ENCODE peak calls at places on chromosomes 2 and 18, in five cellular contexts. B is neuronal stem cell, A is IMR-90, S is H1, H is mesenchymal stem cell. G is an unnamed sample.

GRCh38 chr18:2847341-2848144 is 737 bp downstream of the EMILIN2 start:
- DNase-seq in B (peak; percentile 38), A (no peak), S (peak; percentile 71), H (peak; percentile 30), G (peak; percentile 63)

GRCh38 chr18:25283769-25284168 is 68.2 kb downstream of the ZNF521 start:
- DNase-seq in B (no peak), A (no peak), S (no peak), H (no peak), G (no peak)

GRCh38 chr18:79634186-79634585 is 45.4 kb upstream of the CTDP1 start:
- DNase-seq in B (no peak), A (no peak), S (no peak), H (no peak), G (no peak)

GRCh38 chr2:38327580-38327979 is 49.5 kb downstream of the ATL2 start:
- DNase-seq in B (no peak), A (no peak), S (no peak), H (no peak), G (no peak)

GRCh38 chr2:156031121-156031520 is 301.4 kb downstream of the NR4A2 start:
- DNase-seq in B (no peak), A (no peak), S (no peak), H (no peak), G (no peak)

GRCh38 chr18:39786477-39786876 is 2168.6 kb upstream of the PIK3C3 start:
- DNase-seq in B (no peak), A (no peak), S (no peak), H (no peak), G (no peak)

GRCh38 chr2:173990970-173991819 is 26.0 kb upstream of the SP3 start:
- DNase-seq in B (no peak), A (peak; percentile 89), S (no peak), H (no peak), G (no peak)

GRCh38 chr18:37306420-37306819 is 259.2 kb downstream of the CELF4 start:
- DNase-seq in B (no peak), A (no peak), S (no peak), H (no peak), G (no peak)

GRCh38 chr18:38695559-38696270 is 1130.1 kb upstream of the CELF4 start:
- DNase-seq in B (no peak), A (no peak), S (no peak), H (peak; percentile 29), G (no peak)

GRCh38 chr2:88136817-88137216 is 9.0 kb upstream of the FABP1 start:
- DNase-seq in B (no peak), A (no peak), S (no peak), H (no peak), G (no peak)

GRCh38 chr2:73740767-73741166 is 3.6 kb upstream of the TPRKB start:
- DNase-seq in B (no peak), A (no peak), S (no peak), H (no peak), G (no peak)

GRCh38 chr2:227177592-227178336 is 13.3 kb downstream of the COL4A3 start:
- DNase-seq in B (no peak), A (no peak), S (no peak), H (no peak), G (no peak)

GRCh38 chr2:125979886-125980285 is 676.1 kb upstream of the GYPC start:
- DNase-seq in B (no peak), A (no peak), S (no peak), H (no peak), G (no peak)

GRCh38 chr2:191811807-191812602 is 34.9 kb downstream of the CAVIN2 start:
- DNase-seq in B (peak; percentile 59), A (peak; percentile 69), S (peak; percentile 66), H (peak; percentile 66), G (peak; percentile 52)

GRCh38 chr2:43184339-43184895 is 42.0 kb downstream of the ZFP36L2 start:
- DNase-seq in B (no peak), A (peak; percentile 78), S (no peak), H (peak; percentile 78), G (no peak)

GRCh38 chr2:69717902-69718301 is 24.0 kb upstream of the ANXA4 start:
- DNase-seq in B (no peak), A (peak; percentile 60), S (no peak), H (no peak), G (no peak)

GRCh38 chr2:168467729-168468128 is 11.7 kb downstream of the CERS6 start:
- DNase-seq in B (no peak), A (no peak), S (no peak), H (no peak), G (no peak)

GRCh38 chr2:239204876-239205468 is 195.8 kb downstream of the HDAC4 start:
- DNase-seq in B (no peak), A (no peak), S (no peak), H (no peak), G (no peak)
- H3K36me3 ChIP-seq in B (no peaks in the 10 kb centered on the region), A (no peaks in the 10 kb centered on the region), S (no peaks in the 10 kb centered on the region), H (peaks cover 12% of the 10 kb centered on the region), G (no peaks in the 10 kb centered on the region)

GRCh38 chr2:224774735-224775134 is 58.6 kb upstream of the CCDC195 start:
- DNase-seq in B (no peak), A (no peak), S (no peak), H (no peak), G (no peak)
- H2BK15ac ChIP-seq in B (peak overlapping the region; percentile 46), A (no peak overlapping the region), S (no peak overlapping the region), H (no peak overlapping the region), G (no peak overlapping the region)

DNA sequence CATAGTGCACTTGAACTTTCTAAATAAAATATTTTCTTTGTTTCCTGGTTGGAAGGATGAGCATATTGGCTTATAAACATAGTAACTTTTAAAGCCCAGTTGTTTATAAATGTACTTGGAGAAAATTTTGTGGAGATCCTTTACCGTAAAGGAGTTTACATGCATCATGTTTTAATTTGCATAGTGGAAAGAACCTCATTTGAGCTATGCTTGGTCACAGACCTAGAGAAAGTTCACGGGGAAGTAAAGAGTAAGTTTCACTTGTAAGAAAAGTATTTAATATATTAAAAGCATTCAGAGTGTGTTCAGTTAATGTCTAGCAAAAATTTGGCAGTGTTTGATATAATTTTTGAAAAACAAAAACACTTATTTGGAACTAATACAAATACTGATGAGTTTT is 45.3 kb downstream of the PIKFYVE start:
- DNase-seq in B (no peak), A (no peak), S (no peak), H (no peak), G (no peak)
- H3K36me3 ChIP-seq in B (peaks cover 73% of the 10 kb centered on the region), A (peaks cover 18% of the 10 kb centered on the region), S (peaks cover 31% of the 10 kb centered on the region), H (peaks cover 10% of the 10 kb centered on the region), G (peaks cover 6% of the 10 kb centered on the region)

GRCh38 chr2:45707034-45707433 is 55.6 kb downstream of the PRKCE start:
- DNase-seq in B (no peak), A (no peak), S (no peak), H (no peak), G (no peak)

GRCh38 chr2:45708501-45708900 is 57.0 kb downstream of the PRKCE start:
- DNase-seq in B (no peak), A (no peak), S (no peak), H (no peak), G (no peak)

GRCh38 chr2:45707661-45708060 is 56.2 kb downstream of the PRKCE start:
- DNase-seq in B (no peak), A (no peak), S (no peak), H (no peak), G (no peak)

GRCh38 chr2:45705233-45705632 is 53.8 kb downstream of the PRKCE start:
- DNase-seq in B (no peak), A (no peak), S (no peak), H (no peak), G (no peak)

GRCh38 chr2:45706028-45706427 is 54.6 kb downstream of the PRKCE start:
- DNase-seq in B (no peak), A (peak; percentile 24), S (no peak), H (no peak), G (no peak)
- H2BK15ac ChIP-seq in B (no peak overlapping the region), A (no peak overlapping the region), S (no peak overlapping the region), H (no peak overlapping the region), G (no peak overlapping the region)

DNA sequence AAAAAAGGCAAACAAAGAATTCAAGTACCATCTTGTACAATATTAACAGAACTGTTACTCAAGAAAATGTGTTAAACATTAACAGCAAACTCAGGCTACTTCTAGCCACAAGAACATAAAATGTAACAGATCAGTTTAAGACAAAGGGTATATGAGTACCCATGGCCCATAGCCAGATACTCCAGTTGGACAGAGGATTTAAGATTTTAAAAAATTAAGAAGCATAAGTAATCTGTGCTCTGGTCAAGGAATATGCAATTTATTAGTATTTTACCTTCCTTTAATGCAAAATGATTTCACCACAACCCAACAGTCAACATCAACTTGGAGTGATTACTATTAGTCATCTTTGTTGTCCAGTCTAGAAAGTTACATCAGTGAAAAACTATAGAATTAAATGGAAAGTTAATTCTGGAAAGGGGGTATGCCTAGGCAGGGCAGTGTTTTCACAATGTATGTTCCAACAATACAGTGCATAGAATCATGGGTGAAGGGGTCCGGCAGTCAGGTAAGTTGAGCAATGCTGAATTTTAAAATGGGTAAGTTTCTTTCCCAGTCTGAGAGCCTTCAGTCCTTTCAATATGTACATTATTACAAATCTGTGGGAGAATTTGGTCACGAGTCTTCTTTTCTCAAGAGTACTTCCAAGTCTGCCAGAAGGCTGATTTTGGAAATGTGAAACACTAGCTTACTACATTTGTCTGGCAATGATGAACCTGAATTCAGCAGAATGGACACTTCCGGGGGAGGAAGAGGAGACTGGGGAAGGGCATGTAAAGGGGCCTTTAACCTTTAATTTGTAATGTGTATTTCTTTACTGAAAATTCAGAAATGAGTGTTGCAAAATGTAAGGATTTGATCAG is 34.5 kb downstream of the SFT2D3 start:
- DNase-seq in B (no peak), A (no peak), S (no peak), H (no peak), G (no peak)
- H3K36me3 ChIP-seq in B (peaks cover 57% of the 10 kb centered on the region), A (peaks cover 4% of the 10 kb centered on the region), S (peaks cover 3% of the 10 kb centered on the region), H (peaks cover 3% of the 10 kb centered on the region), G (no peaks in the 10 kb centered on the region)